ENCODE peak calls at places on chromosomes 4 and X, in four cellular contexts. One of them, this sample, is unnamed.
A peak's percentile ranks its signal among the peaks of the same experiment; 100 is the strongest.

GRCh38 chr4:8120518-8120917 is 38.1 kb downstream of the ABLIM2 start:
- DNase-seq in fibroblast of lung: no peak
- DNase-seq in H9: no peak
- DNase-seq in HFF-Myc: no peak
- DNase-seq in this sample: no peak

GRCh38 chr4:143021384-143021783 is 163.3 kb upstream of the USP38 start:
- DNase-seq in fibroblast of lung: no peak
- DNase-seq in H9: no peak
- DNase-seq in HFF-Myc: no peak
- DNase-seq in this sample: no peak

GRCh38 chr4:127249767-127250108 is 383.0 kb upstream of the INTU start:
- DNase-seq in fibroblast of lung: no peak
- DNase-seq in H9: no peak
- DNase-seq in HFF-Myc: no peak
- DNase-seq in this sample: no peak

GRCh38 chr4:104747635-104748034 is 252.9 kb upstream of the CXXC4 start:
- DNase-seq in fibroblast of lung: peak; percentile 23
- DNase-seq in H9: no peak
- DNase-seq in HFF-Myc: no peak
- DNase-seq in this sample: no peak

GRCh38 chr4:182975806-182976205 is 58.6 kb upstream of the DCTD start:
- DNase-seq in fibroblast of lung: peak; percentile 92
- DNase-seq in H9: no peak
- DNase-seq in HFF-Myc: peak; percentile 62
- DNase-seq in this sample: no peak

GRCh38 chr4:176769519-176769918 is 23.2 kb downstream of the VEGFC start:
- DNase-seq in fibroblast of lung: peak; percentile 98
- DNase-seq in H9: no peak
- DNase-seq in HFF-Myc: peak; percentile 71
- DNase-seq in this sample: no peak

GRCh38 chr4:26361287-26361686 is 40.5 kb downstream of the RBPJ start:
- DNase-seq in fibroblast of lung: no peak
- DNase-seq in H9: no peak
- DNase-seq in HFF-Myc: no peak
- DNase-seq in this sample: no peak

GRCh38 chrX:115679460-115679859 is 118.5 kb downstream of the PLS3 start:
- DNase-seq in fibroblast of lung: peak; percentile 28
- DNase-seq in H9: no peak
- DNase-seq in HFF-Myc: no peak
- DNase-seq in this sample: no peak

GRCh38 chrX:39616098-39616729 is 481.5 kb downstream of the BCOR start:
- DNase-seq in fibroblast of lung: no peak
- DNase-seq in H9: no peak
- DNase-seq in HFF-Myc: no peak
- DNase-seq in this sample: no peak

GRCh38 chr4:62923783-62924182 is 1485.5 kb downstream of the TECRL start:
- DNase-seq in fibroblast of lung: no peak
- DNase-seq in H9: no peak
- DNase-seq in HFF-Myc: no peak
- DNase-seq in this sample: no peak

GRCh38 chrX:54157561-54157960 is 25.5 kb downstream of the FAM120C start:
- DNase-seq in fibroblast of lung: no peak
- DNase-seq in H9: no peak
- DNase-seq in HFF-Myc: no peak
- DNase-seq in this sample: no peak

GRCh38 chr4:27861802-27862201 is 1001.2 kb downstream of the STIM2 start:
- DNase-seq in fibroblast of lung: peak; percentile 48
- DNase-seq in H9: no peak
- DNase-seq in HFF-Myc: no peak
- DNase-seq in this sample: no peak

GRCh38 chrX:37347420-37347819 is 1.7 kb upstream of the PRRG1 start:
- DNase-seq in fibroblast of lung: peak; percentile 20
- DNase-seq in H9: no peak
- DNase-seq in HFF-Myc: no peak
- DNase-seq in this sample: no peak

GRCh38 chrX:1578511-1579173 is 12.8 kb upstream of the AKAP17A start:
- DNase-seq in fibroblast of lung: no peak
- DNase-seq in H9: no peak
- DNase-seq in HFF-Myc: no peak
- DNase-seq in this sample: peak; percentile 23

GRCh38 chr4:153022233-153022632 is 86.1 kb downstream of the FHDC1 start:
- DNase-seq in fibroblast of lung: no peak
- DNase-seq in H9: no peak
- DNase-seq in HFF-Myc: no peak
- DNase-seq in this sample: no peak

GRCh38 chr4:112515278-112516075 is 503 bp downstream of the NEUROG2 start:
- DNase-seq in fibroblast of lung: peak; percentile 34
- DNase-seq in H9: peak; percentile 63
- DNase-seq in HFF-Myc: no peak
- DNase-seq in this sample: peak; percentile 85

DNA sequence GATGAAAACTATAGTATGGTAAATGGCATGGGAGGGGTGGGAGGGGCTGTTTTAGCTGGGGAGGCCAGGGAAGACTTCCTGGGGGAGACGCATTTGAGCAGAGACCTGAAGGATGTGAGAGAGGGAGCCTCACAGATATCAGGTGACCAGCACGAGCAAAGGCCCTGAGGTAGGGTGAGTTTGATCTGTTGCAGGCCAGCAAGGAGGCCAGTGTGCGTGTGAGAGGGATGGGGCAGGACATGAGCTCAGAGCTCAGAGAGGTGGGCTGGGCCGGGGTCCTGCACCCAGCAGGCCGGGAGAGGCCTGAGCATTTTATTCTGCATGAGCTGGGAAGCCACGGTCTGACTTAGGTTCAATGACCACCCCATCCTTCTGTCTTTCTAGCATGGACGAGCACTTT is 80.0 kb downstream of the PPP2R2C start:
- DNase-seq in fibroblast of lung: no peak
- DNase-seq in H9: no peak
- DNase-seq in HFF-Myc: no peak
- DNase-seq in this sample: no peak
- TF ChIP-seq CTCF in fibroblast of lung: no peak
- TF ChIP-seq CTCF in H9: no peak
- TF ChIP-seq CTCF in HFF-Myc: no peak
- TF ChIP-seq CTCF in this sample: no peak

GRCh38 chr4:54668031-54668611 is 10.4 kb downstream of the KIT start:
- DNase-seq in fibroblast of lung: no peak
- DNase-seq in H9: no peak
- DNase-seq in HFF-Myc: no peak
- DNase-seq in this sample: no peak

GRCh38 chr4:54664400-54664799 is 6.6 kb downstream of the KIT start:
- DNase-seq in fibroblast of lung: no peak
- DNase-seq in H9: no peak
- DNase-seq in HFF-Myc: no peak
- DNase-seq in this sample: no peak

DNA sequence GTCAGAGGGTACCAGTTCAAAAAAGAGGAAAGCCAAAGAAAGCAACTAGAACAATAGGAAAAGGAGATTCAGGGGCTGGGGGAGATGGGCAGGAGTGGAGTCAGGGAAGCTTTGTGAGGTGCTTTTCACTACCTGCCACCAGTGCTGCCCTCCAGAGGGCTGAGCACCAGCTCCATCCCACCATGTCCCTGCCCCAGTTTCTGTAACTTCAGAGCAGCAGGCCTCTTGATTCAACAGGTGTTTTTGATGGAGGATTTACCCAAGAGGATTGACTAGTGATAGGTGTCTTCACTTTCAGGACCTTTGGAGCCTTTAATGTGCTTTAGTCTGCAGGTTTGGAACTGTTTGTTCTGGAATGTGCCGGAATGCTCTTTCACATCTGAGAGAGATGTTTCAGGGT is 12.1 kb downstream of the KIT start:
- DNase-seq in fibroblast of lung: no peak
- DNase-seq in H9: peak; percentile 48
- DNase-seq in HFF-Myc: no peak
- DNase-seq in this sample: no peak
- TF ChIP-seq CTCF in fibroblast of lung: no peak
- TF ChIP-seq CTCF in H9: peak; percentile 56
- TF ChIP-seq CTCF in HFF-Myc: no peak
- TF ChIP-seq CTCF in this sample: no peak

DNA sequence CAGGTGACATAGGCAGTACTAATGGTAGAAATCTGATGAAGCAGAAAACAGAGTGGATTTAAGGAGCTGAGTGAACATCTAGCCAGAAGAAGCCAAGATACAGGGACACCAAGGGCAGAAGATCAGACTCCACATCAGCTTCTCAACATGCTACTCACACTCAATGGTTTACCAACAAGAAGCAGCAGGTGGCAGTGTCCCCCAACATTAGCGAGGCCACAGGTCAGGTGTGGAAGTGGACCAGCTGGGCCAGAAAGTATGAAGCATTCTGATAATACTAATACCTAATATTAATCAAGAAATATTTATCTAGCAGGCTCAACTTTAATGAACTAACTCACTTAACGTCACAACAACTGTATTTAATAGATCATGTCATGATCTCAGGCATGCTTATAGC is 73.4 kb upstream of the TTC29 start:
- DNase-seq in fibroblast of lung: peak; percentile 31
- DNase-seq in H9: peak; percentile 55
- DNase-seq in HFF-Myc: peak; percentile 56
- DNase-seq in this sample: no peak
- TF ChIP-seq CTCF in fibroblast of lung: peak; percentile 69
- TF ChIP-seq CTCF in H9: peak; percentile 77
- TF ChIP-seq CTCF in HFF-Myc: peak; percentile 73
- TF ChIP-seq CTCF in this sample: peak; percentile 75

GRCh38 chrX:19535481-19535880 is 20.2 kb upstream of the MAP3K15 start:
- DNase-seq in fibroblast of lung: no peak
- DNase-seq in H9: no peak
- DNase-seq in HFF-Myc: no peak
- DNase-seq in this sample: peak; percentile 10
- TF ChIP-seq CTCF in fibroblast of lung: peak; percentile 49
- TF ChIP-seq CTCF in H9: peak; percentile 55
- TF ChIP-seq CTCF in HFF-Myc: peak; percentile 20
- TF ChIP-seq CTCF in this sample: peak; percentile 44

GRCh38 chr4:84483738-84484137 is 15.4 kb downstream of the NKX6-1 start:
- DNase-seq in fibroblast of lung: no peak
- DNase-seq in H9: peak; percentile 37
- DNase-seq in HFF-Myc: no peak
- DNase-seq in this sample: no peak

GRCh38 chr4:84484274-84484673 is 14.8 kb downstream of the NKX6-1 start:
- DNase-seq in fibroblast of lung: no peak
- DNase-seq in H9: peak; percentile 45
- DNase-seq in HFF-Myc: no peak
- DNase-seq in this sample: no peak

GRCh38 chr4:84481077-84481878 is 17.8 kb downstream of the NKX6-1 start:
- DNase-seq in fibroblast of lung: no peak
- DNase-seq in H9: peak; percentile 38
- DNase-seq in HFF-Myc: no peak
- DNase-seq in this sample: no peak

GRCh38 chr4:84481879-84482245 is 17.2 kb downstream of the NKX6-1 start:
- DNase-seq in fibroblast of lung: no peak
- DNase-seq in H9: peak; percentile 48
- DNase-seq in HFF-Myc: no peak
- DNase-seq in this sample: no peak

GRCh38 chr4:84482564-84483563 is 16.2 kb downstream of the NKX6-1 start:
- DNase-seq in fibroblast of lung: no peak
- DNase-seq in H9: peak; percentile 89
- DNase-seq in HFF-Myc: no peak
- DNase-seq in this sample: no peak
- TF ChIP-seq CTCF in fibroblast of lung: peak; percentile 30
- TF ChIP-seq CTCF in H9: peak; percentile 99
- TF ChIP-seq CTCF in HFF-Myc: peak; percentile 71
- TF ChIP-seq CTCF in this sample: no peak

DNA sequence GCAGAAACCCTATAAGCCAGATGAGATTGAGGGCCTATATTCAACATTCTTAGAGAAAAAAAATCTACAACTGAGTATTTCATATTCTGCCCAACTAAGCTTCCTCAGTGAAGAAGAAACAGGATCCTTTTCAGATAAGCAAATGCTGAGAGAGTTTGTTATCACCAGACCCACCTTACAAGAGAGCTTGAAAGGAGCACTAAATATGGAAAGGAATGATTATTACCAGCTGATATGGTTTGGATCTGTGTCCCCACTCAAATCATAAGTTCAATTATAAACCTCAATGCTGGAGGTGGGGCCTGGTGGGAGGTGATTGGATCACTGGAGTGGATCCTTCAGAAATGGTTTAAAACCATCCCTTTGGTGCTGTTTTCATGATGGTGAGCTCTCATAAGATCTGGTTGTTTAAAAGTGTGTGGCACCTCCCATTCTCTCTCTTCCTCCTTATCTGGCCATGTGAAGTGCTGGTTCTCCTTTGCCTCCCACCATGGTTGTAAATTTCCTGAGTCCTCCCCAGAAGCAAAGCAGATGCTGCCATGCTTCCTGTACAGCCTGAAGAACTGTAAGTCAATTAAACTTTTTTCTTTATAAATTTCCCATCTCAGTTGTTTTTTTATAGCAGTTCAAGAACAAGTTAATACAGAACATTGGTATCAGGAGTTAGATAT is 144.2 kb downstream of the MSN start:
- DNase-seq in fibroblast of lung: no peak
- DNase-seq in H9: no peak
- DNase-seq in HFF-Myc: no peak
- DNase-seq in this sample: no peak
- TF ChIP-seq CTCF in fibroblast of lung: no peak
- TF ChIP-seq CTCF in H9: no peak
- TF ChIP-seq CTCF in HFF-Myc: no peak
- TF ChIP-seq CTCF in this sample: no peak

DNA sequence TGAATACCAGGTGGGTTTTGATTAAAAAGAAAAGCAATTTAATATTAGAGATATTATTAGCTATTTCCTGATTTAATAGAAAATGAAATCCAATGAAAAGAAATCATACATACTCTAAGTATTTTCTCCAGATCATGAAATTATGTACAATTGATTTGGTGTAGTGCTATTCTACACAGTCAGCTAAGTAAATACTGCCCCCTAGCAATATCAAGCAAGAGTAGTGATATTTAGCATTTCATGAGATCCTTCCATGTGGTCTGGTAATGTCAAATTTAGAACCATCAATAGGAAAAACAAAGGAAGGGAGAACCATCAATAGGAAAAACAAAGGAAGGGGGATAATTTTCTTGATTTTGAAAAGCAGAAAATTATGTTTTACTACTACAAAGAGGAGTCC is 114.6 kb downstream of the TBCK start:
- DNase-seq in fibroblast of lung: peak; percentile 6
- DNase-seq in H9: no peak
- DNase-seq in HFF-Myc: no peak
- DNase-seq in this sample: no peak
- TF ChIP-seq CTCF in fibroblast of lung: peak; percentile 66
- TF ChIP-seq CTCF in H9: peak; percentile 67
- TF ChIP-seq CTCF in HFF-Myc: peak; percentile 29
- TF ChIP-seq CTCF in this sample: peak; percentile 72

This sample was measured in osteocyte.